ENCODE peak calls at places on chromosomes 6 and 20, in seven cellular contexts. O is glutamatergic neuron; H is spleen; W is bronchial epithelial cell; R is stimulated activated CD4-positive, alpha-beta T cell treated with anti-CD3 and anti-CD28 coated beads, Interleukin-1b, Interleukin-23, amount 100 ng/mL, for 1 hour; T is fibroblast of the aortic adventitia; Z is A549. Y is an unnamed sample.

GRCh38 chr20:53706511-53707031 is 112.9 kb upstream of the ZNF217 start:
- DNase-seq in O (no peak), H (no peak), W (no peak), R (no peak), T (peak), Z (no peak), Y (no peak)

GRCh38 chr20:25090492-25091429 is 8.8 kb upstream of the VSX1 start:
- DNase-seq in O (no peak), H (peak), W (no peak), R (peak), T (no peak), Z (no peak), Y (peak)

GRCh38 chr6:7505196-7505699 is 36.2 kb upstream of the DSP start:
- DNase-seq in O (peak), H (no peak), W (peak), R (no peak), T (peak), Z (peak), Y (peak)

GRCh38 chr6:81996414-81996813 is 243.9 kb upstream of the TENT5A start:
- DNase-seq in O (no peak), H (no peak), W (peak), R (no peak), T (peak), Z (no peak), Y (no peak)

GRCh38 chr6:43809417-43810305 is 39.6 kb downstream of the VEGFA start:
- DNase-seq in O (no peak), H (no peak), W (peak), R (no peak), T (peak), Z (peak), Y (peak)

GRCh38 chr6:2351807-2352431 is 106.5 kb upstream of the GMDS start:
- DNase-seq in O (no peak), H (no peak), W (peak), R (no peak), T (peak), Z (no peak), Y (no peak)

GRCh38 chr6:24825130-24825630 is 26.5 kb upstream of the ARMH2 start:
- DNase-seq in O (no peak), H (no peak), W (peak), R (no peak), T (no peak), Z (no peak), Y (no peak)

GRCh38 chr6:69867075-69867911 is 937 bp downstream of the COL19A1 start:
- DNase-seq in O (peak), H (peak), W (no peak), R (peak), T (peak), Z (peak), Y (peak)